ENCODE peak calls at places on chromosomes 5 and 9, in four cellular contexts. T is HepG2, N is K562, W is GM12878. P is an unnamed sample.

GRCh38 chr5:9269024-9269423 is 276.9 kb downstream of the SEMA5A start:
- DNase-seq in T (no peak), N (no peak), W (no peak), P (no peak)

GRCh38 chr5:142215915-142216681 is 107.5 kb downstream of the NDFIP1 start:
- DNase-seq in T (peak; percentile 54), N (no peak), W (no peak), P (no peak)

GRCh38 chr5:32639943-32640342 is 54.6 kb downstream of the SUB1 start:
- DNase-seq in T (no peak), N (no peak), W (no peak), P (no peak)

GRCh38 chr5:44943637-44944036 is 134.9 kb downstream of the MRPS30 start:
- DNase-seq in T (no peak), N (no peak), W (no peak), P (no peak)

GRCh38 chr5:80566711-80567259 is 3.3 kb downstream of the ANKRD34B start:
- DNase-seq in T (no peak), N (no peak), W (no peak), P (no peak)

GRCh38 chr5:141869514-141869913 is 8.7 kb downstream of the PCDH1 start:
- DNase-seq in T (no peak), N (no peak), W (no peak), P (no peak)

GRCh38 chr5:69364850-69365249 is 4.5 kb downstream of the AK6 start:
- DNase-seq in T (no peak), N (no peak), W (no peak), P (no peak)

GRCh38 chr9:136944094-136944518 is 432 bp downstream of the FBXW5 start:
- DNase-seq in T (no peak), N (no peak), W (no peak), P (peak; percentile 62)

GRCh38 chr9:136058801-136059302 is 36.2 kb downstream of the NACC2 start:
- DNase-seq in T (no peak), N (no peak), W (no peak), P (no peak)

GRCh38 chr5:144778546-144778945 is 607.9 kb downstream of the KCTD16 start:
- DNase-seq in T (no peak), N (no peak), W (no peak), P (no peak)

GRCh38 chr5:119313876-119314605 is 41.8 kb upstream of the TNFAIP8 start:
- DNase-seq in T (no peak), N (no peak), W (no peak), P (no peak)

GRCh38 chr5:36777105-36777757 is 99.3 kb upstream of the NIPBL start:
- DNase-seq in T (peak; percentile 27), N (peak; percentile 15), W (no peak), P (peak; percentile 60)

GRCh38 chr5:159330131-159330530 is at the start of gene IL12B:
- DNase-seq in T (no peak), N (no peak), W (no peak), P (no peak)

GRCh38 chr9:34496149-34496712 is 26.6 kb downstream of the ENHO start:
- DNase-seq in T (no peak), N (no peak), W (no peak), P (no peak)

GRCh38 chr9:76868897-76869296 is 37.0 kb downstream of the PRUNE2 start:
- DNase-seq in T (no peak), N (no peak), W (no peak), P (no peak)

GRCh38 chr5:124043456-124043855 is 531.5 kb downstream of the CSNK1G3 start:
- DNase-seq in T (peak; percentile 2), N (no peak), W (no peak), P (peak; percentile 37)

GRCh38 chr5:68304421-68305052 is 89.0 kb downstream of the PIK3R1 start:
- DNase-seq in T (no peak), N (no peak), W (no peak), P (no peak)

DNA sequence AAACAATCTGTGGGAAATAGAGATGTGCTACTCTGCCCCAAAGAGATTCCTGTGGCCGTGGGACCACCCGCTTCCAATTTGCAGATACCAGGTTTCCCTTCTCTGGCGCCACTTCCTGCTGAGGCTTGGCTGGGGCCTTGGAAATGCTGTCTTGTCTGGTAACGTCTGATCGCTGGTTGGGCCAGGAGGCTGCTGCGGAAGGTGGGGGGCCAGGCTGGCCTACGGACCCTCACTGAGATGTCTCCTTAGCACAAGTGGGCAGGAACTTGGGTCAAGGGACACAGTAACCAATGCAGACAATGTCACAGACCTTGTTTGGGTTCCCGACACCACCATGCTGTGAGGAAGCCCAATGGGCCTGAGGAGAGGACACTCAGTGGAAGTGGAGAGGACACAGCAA is 31.7 kb upstream of the IRX4 start:
- DNase-seq in T (no peak), N (no peak), W (no peak), P (no peak)
- TF ChIP-seq FOXM1 in T (no peak), N (no peak), W (no peak), P (no peak)

DNA sequence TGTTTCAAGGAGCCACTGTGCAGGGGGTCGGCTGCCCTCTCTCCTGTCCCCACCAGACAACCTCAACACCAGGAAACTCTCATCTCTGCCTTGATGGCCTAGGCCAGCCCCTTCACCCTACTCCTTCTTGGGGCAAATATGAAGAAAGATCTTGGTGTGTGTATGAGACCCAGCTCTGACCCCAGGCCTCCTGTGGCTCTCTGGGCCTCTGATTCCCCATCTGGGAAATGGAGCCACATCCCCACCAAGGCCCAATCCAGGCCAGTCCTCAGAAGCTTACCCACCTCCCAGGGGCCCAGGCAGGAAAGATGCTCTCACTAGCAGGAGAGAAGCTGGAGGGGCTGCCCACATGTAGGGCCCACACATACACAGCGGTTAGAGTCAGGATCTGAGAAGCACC is 38.9 kb downstream of the BICD2 start:
- DNase-seq in T (no peak), N (no peak), W (no peak), P (no peak)
- TF ChIP-seq TARDBP in T (no peak), N (no peak), W (no peak), P (no peak)

GRCh38 chr5:111703662-111704061 is 53.3 kb downstream of the NREP start:
- DNase-seq in T (no peak), N (no peak), W (peak; percentile 71), P (no peak)

GRCh38 chr5:111697881-111698757 is 58.9 kb downstream of the NREP start:
- DNase-seq in T (no peak), N (no peak), W (no peak), P (peak; percentile 18)

GRCh38 chr5:111697215-111697614 is 59.8 kb downstream of the NREP start:
- DNase-seq in T (no peak), N (no peak), W (no peak), P (no peak)

GRCh38 chr5:111699976-111700375 is 57.0 kb downstream of the NREP start:
- DNase-seq in T (peak; percentile 39), N (no peak), W (no peak), P (no peak)

GRCh38 chr5:111699324-111699723 is 57.7 kb downstream of the NREP start:
- DNase-seq in T (no peak), N (no peak), W (no peak), P (no peak)
- TF ChIP-seq SP1 in T (no peak), N (no peak), W (no peak), P (no peak)

GRCh38 chr5:149954798-149955197 is 5.8 kb upstream of the SLC26A2 start:
- DNase-seq in T (no peak), N (no peak), W (no peak), P (no peak)
- TF ChIP-seq FOXM1 in T (no peak), N (no peak), W (no peak), P (no peak)

DNA sequence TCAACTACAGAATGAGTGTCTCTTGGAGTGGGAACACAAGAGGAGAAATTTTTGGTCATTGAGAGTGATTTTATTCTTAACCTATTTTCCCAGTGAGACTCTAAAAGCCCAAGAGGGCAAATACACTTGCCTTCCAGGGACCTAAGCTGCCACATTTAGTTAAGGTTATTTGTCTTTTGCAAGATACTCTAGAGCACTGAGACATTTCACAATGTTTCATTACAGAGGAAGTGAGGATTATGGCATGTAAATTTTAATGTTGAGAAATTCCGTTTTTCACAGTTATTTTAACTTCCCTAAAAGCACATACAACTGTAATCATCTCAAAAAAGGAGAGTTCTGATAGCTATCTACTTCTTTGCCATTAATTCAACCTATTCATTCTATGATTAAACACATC is 38.7 kb upstream of the RAB3C start:
- DNase-seq in T (no peak), N (no peak), W (no peak), P (no peak)
- TF ChIP-seq TARDBP in T (no peak), N (no peak), W (no peak), P (no peak)

DNA sequence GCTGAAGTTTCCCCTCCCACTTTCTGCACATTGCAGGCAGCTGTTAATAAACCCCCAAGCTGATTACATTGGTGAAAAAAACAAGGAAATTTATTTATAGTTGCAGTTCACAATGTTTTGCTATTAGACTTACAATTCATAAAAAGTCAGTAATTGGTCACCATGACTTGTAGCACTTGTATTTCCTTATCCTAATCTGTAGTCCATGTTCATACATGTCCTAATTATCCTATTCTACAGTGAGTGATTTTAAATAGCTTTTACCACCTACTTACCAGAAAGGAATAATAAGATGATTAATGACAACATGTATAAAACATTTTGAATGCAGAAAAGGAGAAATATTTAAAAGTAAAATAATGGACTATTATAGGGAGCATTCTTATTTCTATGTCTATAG is 760.0 kb upstream of the RIOK2 start:
- DNase-seq in T (no peak), N (no peak), W (no peak), P (no peak)
- TF ChIP-seq SP1 in T (no peak), N (no peak), W (no peak), P (no peak)

GRCh38 chr5:127400524-127400923 is 109.9 kb downstream of the MEGF10 start:
- DNase-seq in T (no peak), N (no peak), W (no peak), P (no peak)
- TF ChIP-seq FOXM1 in T (no peak), N (no peak), W (no peak), P (no peak)

DNA sequence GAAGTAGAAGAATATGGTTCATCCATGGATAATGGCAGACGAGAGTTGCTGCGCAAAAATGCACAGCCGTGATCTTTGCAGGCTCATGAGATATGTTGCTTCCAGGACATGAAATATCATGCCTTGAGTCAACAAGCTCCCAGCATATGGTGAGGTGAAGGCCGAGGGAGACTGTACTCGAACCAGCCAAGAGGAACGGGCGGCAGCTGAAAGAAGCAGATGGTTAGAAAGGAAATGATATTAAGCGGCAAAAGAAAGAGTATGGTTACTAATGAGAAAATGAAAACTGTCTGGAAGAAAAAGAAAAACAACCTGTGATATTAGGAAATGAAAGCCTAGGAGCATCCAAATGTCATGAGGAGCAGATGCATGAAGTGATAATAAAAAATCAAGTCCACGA is 344.7 kb upstream of the DAP start:
- DNase-seq in T (no peak), N (no peak), W (no peak), P (no peak)
- TF ChIP-seq TARDBP in T (no peak), N (no peak), W (no peak), P (no peak)

DNA sequence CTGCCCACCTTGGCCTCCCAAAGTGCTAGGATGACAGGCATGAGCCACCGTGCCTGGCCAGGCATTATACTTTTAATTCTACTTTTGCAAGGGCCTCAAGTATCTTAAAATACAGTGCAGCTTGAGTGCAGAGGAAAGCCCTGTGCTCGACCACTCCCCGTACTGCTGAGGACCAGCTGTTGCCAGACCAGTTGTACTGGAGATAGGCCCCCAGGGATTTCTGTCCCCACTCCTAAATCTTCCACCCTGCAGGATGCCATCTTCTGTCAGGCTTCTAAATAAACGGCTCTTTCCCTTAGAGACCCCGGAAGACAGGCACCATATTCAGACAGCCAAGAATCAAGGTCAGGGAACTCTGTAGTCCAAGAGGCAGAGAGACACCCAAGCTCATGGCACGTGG is 16.6 kb upstream of the PSMD5 start:
- DNase-seq in T (no peak), N (no peak), W (no peak), P (no peak)
- TF ChIP-seq SP1 in T (no peak), N (no peak), W (no peak), P (no peak)

P was measured in HEK293T.